ENCODE peak calls at places on chromosomes 12 and 14, in ten cellular contexts. V is GM12892; U is uterus; E is effector CD4-positive, alpha-beta T cell; M is OCI-LY7; A is effector memory CD8-positive, alpha-beta T cell; B is lower lobe of right lung; D is C1 segment of cervical spinal cord; P is fibroblast of villous mesenchyme; Q is EL. L is an unnamed sample.
A peak's percentile ranks its signal among the peaks of the same experiment; 100 is the strongest.

GRCh38 chr12:110704750-110705149 is 15.8 kb upstream of the HVCN1 start:
- DNase-seq in U (no peak), E (no peak), M (peak; percentile 57), Q (no peak), V (no peak), D (no peak), B (no peak), A (no peak), P (no peak), L (no peak)

GRCh38 chr12:122894173-122895121 is 1.5 kb downstream of the VPS37B start:
- DNase-seq in M (no peak), P (no peak), B (peak; percentile 82), Q (no peak), E (no peak), A (no peak), D (no peak), V (no peak), U (no peak), L (no peak)

GRCh38 chr14:61125314-61126082 is 144.5 kb downstream of the SLC38A6 start:
- DNase-seq in D (no peak), A (no peak), B (no peak), Q (no peak), P (no peak), U (no peak), E (no peak), M (no peak), V (no peak), L (no peak)

GRCh38 chr14:106044515-106044914 is 518.1 kb downstream of the TMEM121 start:
- DNase-seq in M (no peak), B (no peak), A (no peak), V (no peak), D (no peak), U (no peak), E (no peak), P (no peak), Q (no peak), L (peak; percentile 14)

GRCh38 chr14:100246809-100247428 is 8.0 kb downstream of the YY1 start:
- DNase-seq in Q (peak; percentile 67), P (peak; percentile 63), A (no peak), V (no peak), B (no peak), U (no peak), M (peak; percentile 53), D (no peak), E (no peak), L (peak; percentile 36)

GRCh38 chr14:56273151-56273550 is 154.9 kb downstream of the PELI2 start:
- DNase-seq in V (no peak), E (no peak), P (peak; percentile 9), B (no peak), A (no peak), D (no peak), U (no peak), M (no peak), Q (peak; percentile 54), L (no peak)

GRCh38 chr14:61308198-61308597 is 13.2 kb upstream of the PRKCH start:
- DNase-seq in Q (no peak), A (no peak), P (no peak), E (no peak), D (no peak), M (no peak), U (no peak), V (no peak), B (no peak), L (no peak)

GRCh38 chr12:11981174-11981733 is 89.5 kb upstream of the BCL2L14 start:
- DNase-seq in A (peak; percentile 57), B (no peak), V (no peak), E (peak; percentile 36), Q (peak; percentile 41), D (no peak), U (no peak), M (no peak), P (no peak), L (no peak)

GRCh38 chr12:113524495-113524894 is 52.8 kb upstream of the LHX5 start:
- DNase-seq in V (no peak), D (no peak), U (no peak), P (no peak), Q (no peak), B (no peak), A (no peak), E (no peak), M (no peak), L (no peak)

GRCh38 chr12:44428825-44429224 is 447.3 kb downstream of the NELL2 start:
- DNase-seq in U (no peak), P (no peak), Q (no peak), D (no peak), M (no peak), A (no peak), B (no peak), V (no peak), E (no peak), L (no peak)

GRCh38 chr12:91588874-91589454 is 406.3 kb upstream of the DCN start:
- DNase-seq in A (no peak), Q (no peak), D (no peak), U (no peak), M (no peak), E (no peak), B (no peak), P (no peak), V (no peak), L (no peak)

GRCh38 chr12:10220398-10221077 is 7.9 kb downstream of the GABARAPL1 start:
- DNase-seq in D (no peak), Q (peak; percentile 42), A (no peak), V (no peak), P (peak; percentile 90), U (peak; percentile 63), B (peak; percentile 60), M (no peak), E (no peak), L (no peak)

GRCh38 chr12:8996682-8997405 is 7.5 kb downstream of the KLRG1 start:
- DNase-seq in V (peak; percentile 18), A (no peak), M (no peak), E (no peak), Q (peak; percentile 14), U (no peak), P (peak; percentile 13), D (no peak), B (no peak), L (no peak)

GRCh38 chr14:71583705-71584104 is 348.5 kb upstream of the RGS6 start:
- DNase-seq in M (no peak), U (no peak), P (no peak), Q (no peak), V (no peak), A (no peak), D (no peak), B (no peak), E (no peak), L (no peak)

GRCh38 chr12:97426485-97427116 is 36.0 kb upstream of the RMST start:
- DNase-seq in M (no peak), P (no peak), D (no peak), E (no peak), V (no peak), U (no peak), Q (no peak), B (no peak), A (no peak), L (no peak)

GRCh38 chr14:38646391-38646790 is 390.5 kb upstream of the CLEC14A start:
- DNase-seq in A (no peak), D (no peak), P (no peak), B (no peak), E (no peak), Q (peak; percentile 7), M (no peak), U (no peak), V (no peak), L (no peak)

GRCh38 chr14:74754899-74755298 is 8.2 kb upstream of the YLPM1 start:
- DNase-seq in E (no peak), M (no peak), U (no peak), A (no peak), B (no peak), V (no peak), D (no peak), P (no peak), Q (no peak), L (no peak)

GRCh38 chr12:18275974-18276373 is 14.7 kb downstream of the PIK3C2G start:
- DNase-seq in V (no peak), M (no peak), E (no peak), U (no peak), B (no peak), A (no peak), P (no peak), D (no peak), Q (peak; percentile 70), L (no peak)

GRCh38 chr12:12736759-12737676 is 19.9 kb downstream of the CDKN1B start:
- DNase-seq in M (peak; percentile 70), B (no peak), E (peak; percentile 30), Q (peak; percentile 85), A (peak; percentile 64), D (no peak), V (no peak), U (no peak), P (peak; percentile 76), L (peak; percentile 56)

GRCh38 chr12:13178568-13179158 is 17.9 kb upstream of the EMP1 start:
- DNase-seq in Q (no peak), P (no peak), V (no peak), B (no peak), A (no peak), M (no peak), E (no peak), D (no peak), U (peak; percentile 85), L (no peak)

GRCh38 chr14:92503756-92504491 is 9.7 kb upstream of the RIN3 start:
- DNase-seq in E (no peak), B (no peak), D (no peak), A (no peak), Q (peak; percentile 95), V (no peak), P (peak; percentile 66), M (no peak), U (no peak), L (no peak)

GRCh38 chr14:68819260-68819691 is 26.4 kb upstream of the ZFP36L1 start:
- DNase-seq in U (peak; percentile 75), D (no peak), E (peak; percentile 28), B (no peak), M (no peak), P (peak; percentile 87), Q (no peak), A (no peak), V (no peak), L (no peak)

GRCh38 chr14:89502966-89503365 is 85.9 kb upstream of the FOXN3 start:
- DNase-seq in M (no peak), U (no peak), A (no peak), B (no peak), Q (no peak), V (no peak), P (no peak), E (no peak), D (no peak), L (no peak)

GRCh38 chr12:76820888-76821482 is 57.1 kb downstream of the ZDHHC17 start:
- DNase-seq in Q (peak; percentile 37), B (no peak), V (no peak), M (peak; percentile 3), U (no peak), D (no peak), A (no peak), P (peak; percentile 38), E (no peak), L (no peak)

GRCh38 chr12:793037-793436 is 40.7 kb downstream of the WNK1 start:
- DNase-seq in M (no peak), B (no peak), D (no peak), A (no peak), V (no peak), U (no peak), Q (no peak), E (no peak), P (no peak), L (no peak)

GRCh38 chr14:101365329-101366158 is 195.8 kb upstream of the DIO3 start:
- DNase-seq in A (no peak), B (no peak), M (peak; percentile 77), U (peak; percentile 56), V (no peak), P (peak; percentile 3), E (no peak), D (no peak), Q (no peak), L (no peak)

GRCh38 chr14:105090493-105091334 is 25.5 kb upstream of the GPR132 start:
- DNase-seq in M (peak; percentile 82), Q (peak; percentile 76), V (peak; percentile 71), P (peak; percentile 77), E (peak; percentile 82), U (peak; percentile 72), A (peak; percentile 86), D (peak; percentile 12), B (peak; percentile 90), L (peak; percentile 91)

GRCh38 chr14:101817511-101818001 is 56.0 kb downstream of the PPP2R5C start:
- DNase-seq in E (peak; percentile 41), Q (no peak), P (no peak), D (no peak), B (no peak), U (no peak), M (no peak), V (no peak), A (peak; percentile 47), L (no peak)

L was measured in B cell.